ENCODE peak calls at places on chromosomes 5 and 9, in seven cellular contexts. U, L, H, T, N, B and Y are unnamed samples.
A peak's percentile ranks its signal among the peaks of the same experiment; 100 is the strongest.

GRCh38 chr5:115375922-115376321 is 79.5 kb upstream of the CCDC112 start:
- DNase-seq in U (peak; percentile 34), L (peak; percentile 54), H (no peak), T (peak; percentile 92), N (peak; percentile 62), B (peak; percentile 47), Y (no peak)

GRCh38 chr9:134024393-134024792 is 888 bp upstream of the BRD3OS start:
- DNase-seq in U (no peak), L (no peak), H (no peak), T (no peak), N (no peak), B (no peak), Y (no peak)

GRCh38 chr5:79829260-79829659 is 139.6 kb downstream of the CMYA5 start:
- DNase-seq in U (no peak), L (no peak), H (no peak), T (no peak), N (peak; percentile 2), B (peak; percentile 18), Y (no peak)

GRCh38 chr9:127887792-127888191 is 10.3 kb upstream of the AK1 start:
- DNase-seq in U (no peak), L (no peak), H (no peak), T (no peak), N (no peak), B (no peak), Y (no peak)

GRCh38 chr9:2778816-2779215 is 61.5 kb downstream of the KCNV2 start:
- DNase-seq in U (no peak), L (no peak), H (no peak), T (no peak), N (no peak), B (no peak), Y (no peak)

GRCh38 chr9:88775037-88775471 is 216.2 kb upstream of the S1PR3 start:
- DNase-seq in U (no peak), L (no peak), H (peak; percentile 83), T (peak; percentile 91), N (peak; percentile 87), B (peak; percentile 61), Y (no peak)

GRCh38 chr9:116476935-116477381 is 210.1 kb upstream of the TRIM32 start:
- DNase-seq in U (peak; percentile 56), L (no peak), H (peak; percentile 34), T (peak; percentile 20), N (no peak), B (peak; percentile 35), Y (no peak)

GRCh38 chr9:133347985-133348762 is at the start of the genes MED22 and RPL7A:
- DNase-seq in U (peak; percentile 95), L (peak; percentile 88), H (peak; percentile 97), T (peak; percentile 98), N (peak; percentile 97), B (peak; percentile 97), Y (peak; percentile 97)

GRCh38 chr5:16937023-16937379 is 913 bp upstream of the MYO10 start:
- DNase-seq in U (no peak), L (peak; percentile 79), H (no peak), T (no peak), N (no peak), B (peak; percentile 79), Y (no peak)

GRCh38 chr5:99320461-99320860 is 391.7 kb upstream of the CHD1 start:
- DNase-seq in U (no peak), L (no peak), H (no peak), T (no peak), N (no peak), B (peak; percentile 10), Y (no peak)

GRCh38 chr5:16446993-16447392 is 18.6 kb downstream of the ZNF622 start:
- DNase-seq in U (no peak), L (no peak), H (no peak), T (no peak), N (no peak), B (no peak), Y (no peak)

GRCh38 chr9:13351768-13352386 is 72.4 kb upstream of the MPDZ start:
- DNase-seq in U (no peak), L (no peak), H (peak; percentile 21), T (peak; percentile 83), N (peak; percentile 62), B (peak; percentile 70), Y (no peak)

GRCh38 chr5:172411423-172412111 is 42.8 kb downstream of the SH3PXD2B start:
- DNase-seq in U (no peak), L (no peak), H (peak; percentile 57), T (peak; percentile 88), N (peak; percentile 74), B (peak; percentile 42), Y (no peak)

GRCh38 chr9:93642961-93643360 is 66.6 kb downstream of the PHF2 start:
- DNase-seq in U (no peak), L (no peak), H (peak; percentile 35), T (peak; percentile 63), N (peak; percentile 29), B (no peak), Y (no peak)

GRCh38 chr9:108869092-108869725 is 7.1 kb downstream of the ACTL7A start:
- DNase-seq in U (no peak), L (no peak), H (no peak), T (peak; percentile 20), N (peak; percentile 17), B (peak; percentile 64), Y (no peak)

GRCh38 chr9:26754494-26755188 is 138.0 kb downstream of the CAAP1 start:
- DNase-seq in U (no peak), L (no peak), H (no peak), T (no peak), N (no peak), B (no peak), Y (no peak)

GRCh38 chr5:40124367-40124766 is 555.3 kb upstream of the PTGER4 start:
- DNase-seq in U (no peak), L (no peak), H (no peak), T (peak; percentile 26), N (peak; percentile 4), B (no peak), Y (no peak)

GRCh38 chr5:162268694-162269481 is 201.3 kb downstream of the GABRG2 start:
- DNase-seq in U (no peak), L (no peak), H (no peak), T (no peak), N (no peak), B (no peak), Y (no peak)

GRCh38 chr5:24539625-24540024 is 105.2 kb downstream of the CDH10 start:
- DNase-seq in U (no peak), L (no peak), H (no peak), T (peak; percentile 37), N (peak; percentile 80), B (peak; percentile 24), Y (no peak)

GRCh38 chr9:114130141-114130540 is 25.2 kb upstream of the COL27A1 start:
- DNase-seq in U (no peak), L (no peak), H (no peak), T (no peak), N (no peak), B (no peak), Y (no peak)

GRCh38 chr5:139207302-139208000 is 9.3 kb upstream of the SIL1 start:
- DNase-seq in U (no peak), L (no peak), H (no peak), T (no peak), N (no peak), B (no peak), Y (no peak)

GRCh38 chr5:139392678-139393496 is 2.0 kb downstream of the PROB1 start:
- DNase-seq in U (peak; percentile 64), L (peak; percentile 55), H (no peak), T (peak; percentile 58), N (peak; percentile 64), B (peak; percentile 80), Y (peak; percentile 87)

GRCh38 chr5:154831451-154831850 is 19.0 kb downstream of the FAXDC2 start:
- DNase-seq in U (no peak), L (no peak), H (no peak), T (no peak), N (no peak), B (no peak), Y (no peak)
- H3K4me1 ChIP-seq in U (peaks cover 13% of the 10 kb centered on the region), L (no peaks in the 10 kb centered on the region), H (no peaks in the 10 kb centered on the region), T (peaks cover 5% of the 10 kb centered on the region), N (peaks cover 7% of the 10 kb centered on the region), B (peaks cover 11% of the 10 kb centered on the region), Y (no peaks in the 10 kb centered on the region)

DNA sequence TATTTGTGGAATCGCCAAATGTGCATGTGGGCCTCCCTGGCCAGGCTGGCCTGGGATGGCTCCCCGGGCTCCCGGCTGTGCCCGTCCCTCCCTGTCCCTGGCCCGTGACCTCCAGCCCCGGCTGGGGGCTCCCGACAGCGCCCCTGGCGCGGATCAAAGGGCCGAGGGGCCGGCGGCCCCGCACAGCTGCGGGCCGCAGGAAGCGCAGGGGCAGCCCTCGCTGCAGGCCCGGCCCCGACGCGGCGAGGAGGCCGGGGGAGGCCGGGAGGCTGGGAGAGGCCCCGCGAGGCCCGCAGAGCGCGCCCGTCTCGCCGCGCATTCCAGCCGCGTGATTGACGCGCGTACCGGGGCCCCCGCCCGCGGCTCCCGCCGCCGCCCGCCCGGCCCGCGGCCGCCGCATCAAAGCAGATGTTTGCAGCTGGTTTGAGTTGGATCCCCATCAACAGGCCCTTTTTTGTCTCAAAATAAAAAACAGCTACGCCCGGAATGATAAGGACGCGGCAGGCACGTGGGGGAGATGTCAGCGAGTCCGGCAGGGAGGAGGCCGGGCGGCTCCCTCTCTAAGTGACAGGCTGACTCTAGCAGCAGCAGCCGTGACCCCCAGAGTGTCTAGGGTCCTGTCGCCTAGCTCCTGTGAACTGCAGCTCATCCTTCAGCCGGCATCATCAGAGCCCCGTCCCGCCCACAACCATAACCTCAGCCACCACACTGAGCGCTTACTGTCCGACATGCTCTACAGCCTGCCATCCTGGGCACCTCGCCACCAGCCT is 69.4 kb downstream of the LMX1B start:
- DNase-seq in U (peak; percentile 38), L (no peak), H (no peak), T (peak; percentile 20), N (no peak), B (no peak), Y (no peak)
- H3K4me3 ChIP-seq in U (peak overlapping the region; percentile 25), L (no peak overlapping the region), H (no peak overlapping the region), T (no peak overlapping the region), N (no peak overlapping the region), B (no peak overlapping the region), Y (no peak overlapping the region)

DNA sequence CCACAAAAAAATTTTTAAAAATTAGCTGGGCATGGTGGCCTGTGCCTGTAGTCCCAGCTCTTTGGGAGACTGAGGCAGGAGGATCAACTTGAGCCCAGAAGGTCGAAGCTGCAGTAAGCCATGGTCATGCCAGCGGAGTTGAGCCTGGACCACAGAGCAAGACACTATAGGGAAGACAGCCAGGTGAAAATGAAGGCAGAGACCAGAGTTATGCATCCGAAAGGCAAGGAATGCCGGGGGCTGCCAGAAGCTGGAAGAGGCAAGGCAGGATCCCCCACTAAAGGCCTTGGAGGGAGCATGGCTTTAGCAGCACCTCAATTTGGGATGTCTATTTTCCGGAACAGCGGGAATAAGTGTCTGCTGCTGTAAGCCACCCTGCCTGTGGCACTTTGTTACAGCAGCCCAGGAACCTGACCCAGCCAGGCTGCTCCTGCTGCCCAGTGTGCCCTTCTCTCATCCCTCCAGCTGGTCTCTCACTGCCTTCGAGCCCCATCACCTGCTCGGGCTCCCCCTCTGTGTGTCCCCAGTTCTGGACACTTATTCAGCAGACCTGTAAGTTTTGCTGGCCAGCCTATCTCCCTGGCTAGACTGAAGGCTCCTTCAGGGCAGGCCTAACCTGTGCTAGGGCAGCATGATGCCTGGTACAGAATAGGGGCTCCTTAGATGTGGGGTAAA is 16.8 kb upstream of the JADE2 start:
- DNase-seq in U (no peak), L (no peak), H (no peak), T (no peak), N (no peak), B (no peak), Y (peak; percentile 60)
- H3K27ac ChIP-seq in U (no peak overlapping the region), L (peak overlapping the region; percentile 70), H (no peak overlapping the region), T (no peak overlapping the region), N (no peak overlapping the region), B (peak overlapping the region; percentile 70), Y (no peak overlapping the region)

DNA sequence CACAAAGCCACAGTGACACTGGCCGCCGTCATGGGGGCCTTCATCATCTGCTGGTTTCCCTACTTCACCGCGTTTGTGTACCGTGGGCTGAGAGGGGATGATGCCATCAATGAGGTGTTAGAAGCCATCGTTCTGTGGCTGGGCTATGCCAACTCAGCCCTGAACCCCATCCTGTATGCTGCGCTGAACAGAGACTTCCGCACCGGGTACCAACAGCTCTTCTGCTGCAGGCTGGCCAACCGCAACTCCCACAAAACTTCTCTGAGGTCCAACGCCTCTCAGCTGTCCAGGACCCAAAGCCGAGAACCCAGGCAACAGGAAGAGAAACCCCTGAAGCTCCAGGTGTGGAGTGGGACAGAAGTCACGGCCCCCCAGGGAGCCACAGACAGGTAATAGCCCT is 26.1 kb downstream of the HRH2 start:
- DNase-seq in U (no peak), L (no peak), H (no peak), T (no peak), N (no peak), B (no peak), Y (peak; percentile 56)
- H3K4me1 ChIP-seq in U (peaks cover 22% of the 10 kb centered on the region), L (peaks cover 9% of the 10 kb centered on the region), H (no peaks in the 10 kb centered on the region), T (no peaks in the 10 kb centered on the region), N (no peaks in the 10 kb centered on the region), B (no peaks in the 10 kb centered on the region), Y (no peaks in the 10 kb centered on the region)